ENCODE peak calls at places on chromosome 19, in four cellular contexts. One of them, this sample, is unnamed.
A peak's percentile ranks its signal among the peaks of the same experiment; 100 is the strongest.

GRCh38 chr19:11179716-11180297 is 17.5 kb downstream of the KANK2 start:
- DNase-seq in cardiac fibroblast: no peak
- DNase-seq in kidney epithelial cell: no peak
- DNase-seq in heart left ventricle: no peak
- DNase-seq in this sample: no peak

GRCh38 chr19:34041922-34042521 is 130.3 kb upstream of the LSM14A start:
- DNase-seq in cardiac fibroblast: peak; percentile 38
- DNase-seq in kidney epithelial cell: no peak
- DNase-seq in heart left ventricle: peak; percentile 47
- DNase-seq in this sample: peak; percentile 63

GRCh38 chr19:54477650-54478049 is 4.6 kb upstream of the CDC42EP5 start:
- DNase-seq in cardiac fibroblast: no peak
- DNase-seq in kidney epithelial cell: no peak
- DNase-seq in heart left ventricle: no peak
- DNase-seq in this sample: no peak

GRCh38 chr19:4357095-4357797 is 13.9 kb downstream of the MPND start:
- DNase-seq in cardiac fibroblast: no peak
- DNase-seq in kidney epithelial cell: no peak
- DNase-seq in heart left ventricle: no peak
- DNase-seq in this sample: no peak

GRCh38 chr19:52936151-52936957 is 13.1 kb upstream of the ZNF888 start:
- DNase-seq in cardiac fibroblast: no peak
- DNase-seq in kidney epithelial cell: no peak
- DNase-seq in heart left ventricle: no peak
- DNase-seq in this sample: no peak

GRCh38 chr19:18790566-18791314 is at the start of gene COMP:
- DNase-seq in cardiac fibroblast: no peak
- DNase-seq in kidney epithelial cell: no peak
- DNase-seq in heart left ventricle: no peak
- DNase-seq in this sample: no peak

GRCh38 chr19:38004505-38005223 is 97.7 kb downstream of the SIPA1L3 start:
- DNase-seq in cardiac fibroblast: peak; percentile 96
- DNase-seq in kidney epithelial cell: peak; percentile 94
- DNase-seq in heart left ventricle: peak; percentile 89
- DNase-seq in this sample: peak; percentile 84

GRCh38 chr19:6071103-6071485 is 39.2 kb downstream of the RFX2 start:
- DNase-seq in cardiac fibroblast: peak; percentile 82
- DNase-seq in kidney epithelial cell: no peak
- DNase-seq in heart left ventricle: no peak
- DNase-seq in this sample: no peak

GRCh38 chr19:48379058-48379457 is 12.3 kb downstream of the KDELR1 start:
- DNase-seq in cardiac fibroblast: no peak
- DNase-seq in kidney epithelial cell: no peak
- DNase-seq in heart left ventricle: no peak
- DNase-seq in this sample: no peak

GRCh38 chr19:48445256-48445605 is 552 bp upstream of the GRWD1 start:
- DNase-seq in cardiac fibroblast: peak; percentile 96
- DNase-seq in kidney epithelial cell: peak; percentile 84
- DNase-seq in heart left ventricle: no peak
- DNase-seq in this sample: peak; percentile 75

GRCh38 chr19:18789883-18790565 is 1.1 kb downstream of the COMP start:
- DNase-seq in cardiac fibroblast: peak; percentile 41
- DNase-seq in kidney epithelial cell: no peak
- DNase-seq in heart left ventricle: no peak
- DNase-seq in this sample: peak; percentile 32

GRCh38 chr19:38658462-38659306 is 11.2 kb downstream of the ACTN4 start:
- DNase-seq in cardiac fibroblast: peak; percentile 99
- DNase-seq in kidney epithelial cell: peak; percentile 98
- DNase-seq in heart left ventricle: no peak
- DNase-seq in this sample: peak; percentile 99

GRCh38 chr19:13036366-13036976 is 41.2 kb downstream of the NFIX start:
- DNase-seq in cardiac fibroblast: peak; percentile 76
- DNase-seq in kidney epithelial cell: no peak
- DNase-seq in heart left ventricle: peak; percentile 75
- DNase-seq in this sample: peak; percentile 73

GRCh38 chr19:35959040-35959967 is 23.1 kb downstream of the LRFN3 start:
- DNase-seq in cardiac fibroblast: peak; percentile 8
- DNase-seq in kidney epithelial cell: no peak
- DNase-seq in heart left ventricle: peak; percentile 39
- DNase-seq in this sample: no peak
- H3K4me3 ChIP-seq in cardiac fibroblast: no peak overlapping the region
- H3K4me3 ChIP-seq in kidney epithelial cell: no peak overlapping the region
- H3K4me3 ChIP-seq in heart left ventricle: no peak overlapping the region
- H3K4me3 ChIP-seq in this sample: no peak overlapping the region

DNA sequence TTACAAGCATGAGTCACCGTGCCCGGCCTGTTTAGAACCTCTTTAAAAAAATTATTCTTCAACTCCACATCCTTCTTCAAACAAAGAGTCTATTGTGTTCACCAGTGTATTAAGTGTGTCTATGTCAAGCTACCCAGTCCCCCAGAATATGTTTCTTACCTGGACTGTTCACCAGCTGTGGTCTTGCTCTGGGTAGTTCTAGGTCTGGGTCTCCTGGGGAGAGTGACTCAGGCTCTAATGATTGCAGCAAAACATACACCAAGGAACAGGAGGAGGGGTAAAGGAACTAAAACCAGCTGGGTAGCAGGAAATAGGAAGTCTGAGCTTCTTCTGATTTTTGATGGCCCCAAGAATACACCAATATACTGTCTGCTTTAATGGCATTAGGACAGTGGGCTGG is at the start of gene FPR1:
- DNase-seq in cardiac fibroblast: peak; percentile 66
- DNase-seq in kidney epithelial cell: no peak
- DNase-seq in heart left ventricle: no peak
- DNase-seq in this sample: no peak
- H3K4me3 ChIP-seq in cardiac fibroblast: no peak within 1 kb of the TSS
- H3K4me3 ChIP-seq in kidney epithelial cell: no peak within 1 kb of the TSS
- H3K4me3 ChIP-seq in heart left ventricle: peak within 1 kb of the TSS; percentile 37
- H3K4me3 ChIP-seq in this sample: no peak within 1 kb of the TSS

GRCh38 chr19:21586341-21587116 is 81.1 kb downstream of the ZNF429 start:
- DNase-seq in cardiac fibroblast: no peak
- DNase-seq in kidney epithelial cell: no peak
- DNase-seq in heart left ventricle: peak; percentile 33
- DNase-seq in this sample: no peak

GRCh38 chr19:21587117-21587461 is 81.7 kb downstream of the ZNF429 start:
- DNase-seq in cardiac fibroblast: no peak
- DNase-seq in kidney epithelial cell: no peak
- DNase-seq in heart left ventricle: no peak
- DNase-seq in this sample: no peak

GRCh38 chr19:21588202-21588601 is 82.8 kb downstream of the ZNF429 start:
- DNase-seq in cardiac fibroblast: no peak
- DNase-seq in kidney epithelial cell: no peak
- DNase-seq in heart left ventricle: no peak
- DNase-seq in this sample: no peak

GRCh38 chr19:21585491-21585890 is 80.1 kb downstream of the ZNF429 start:
- DNase-seq in cardiac fibroblast: no peak
- DNase-seq in kidney epithelial cell: no peak
- DNase-seq in heart left ventricle: no peak
- DNase-seq in this sample: no peak

GRCh38 chr19:21587549-21587948 is 82.1 kb downstream of the ZNF429 start:
- DNase-seq in cardiac fibroblast: no peak
- DNase-seq in kidney epithelial cell: no peak
- DNase-seq in heart left ventricle: no peak
- DNase-seq in this sample: no peak
- H3K4me3 ChIP-seq in cardiac fibroblast: no peak overlapping the region
- H3K4me3 ChIP-seq in kidney epithelial cell: no peak overlapping the region
- H3K4me3 ChIP-seq in heart left ventricle: peak overlapping the region; percentile 74
- H3K4me3 ChIP-seq in this sample: no peak overlapping the region

GRCh38 chr19:21028969-21029268 is 8.5 kb downstream of the ZNF430 start:
- DNase-seq in cardiac fibroblast: no peak
- DNase-seq in kidney epithelial cell: no peak
- DNase-seq in heart left ventricle: no peak
- DNase-seq in this sample: no peak

GRCh38 chr19:21020298-21021227 is at the start of gene ZNF430:
- DNase-seq in cardiac fibroblast: peak; percentile 92
- DNase-seq in kidney epithelial cell: peak; percentile 82
- DNase-seq in heart left ventricle: peak; percentile 96
- DNase-seq in this sample: peak; percentile 96

GRCh38 chr19:21023901-21024300 is 3.4 kb downstream of the ZNF430 start:
- DNase-seq in cardiac fibroblast: peak; percentile 1
- DNase-seq in kidney epithelial cell: no peak
- DNase-seq in heart left ventricle: no peak
- DNase-seq in this sample: no peak

GRCh38 chr19:21022996-21023395 is 2.5 kb downstream of the ZNF430 start:
- DNase-seq in cardiac fibroblast: peak; percentile 49
- DNase-seq in kidney epithelial cell: peak; percentile 67
- DNase-seq in heart left ventricle: no peak
- DNase-seq in this sample: peak; percentile 32
- H3K4me3 ChIP-seq in cardiac fibroblast: no peak overlapping the region
- H3K4me3 ChIP-seq in kidney epithelial cell: no peak overlapping the region
- H3K4me3 ChIP-seq in heart left ventricle: no peak overlapping the region
- H3K4me3 ChIP-seq in this sample: no peak overlapping the region

GRCh38 chr19:9913237-9914000 is 22.9 kb downstream of the OLFM2 start:
- DNase-seq in cardiac fibroblast: no peak
- DNase-seq in kidney epithelial cell: no peak
- DNase-seq in heart left ventricle: no peak
- DNase-seq in this sample: no peak
- H3K4me3 ChIP-seq in cardiac fibroblast: no peak overlapping the region
- H3K4me3 ChIP-seq in kidney epithelial cell: peak overlapping the region; percentile 39
- H3K4me3 ChIP-seq in heart left ventricle: peak overlapping the region; percentile 56
- H3K4me3 ChIP-seq in this sample: peak overlapping the region; percentile 42

GRCh38 chr19:14979136-14979497 is 547 bp downstream of the SLC1A6 start:
- DNase-seq in cardiac fibroblast: no peak
- DNase-seq in kidney epithelial cell: no peak
- DNase-seq in heart left ventricle: no peak
- DNase-seq in this sample: no peak
- H3K4me3 ChIP-seq in cardiac fibroblast: no peak overlapping the region
- H3K4me3 ChIP-seq in kidney epithelial cell: no peak overlapping the region
- H3K4me3 ChIP-seq in heart left ventricle: no peak overlapping the region
- H3K4me3 ChIP-seq in this sample: peak overlapping the region; percentile 76

GRCh38 chr19:7888826-7889217 is 512 bp downstream of the LRRC8E start:
- DNase-seq in cardiac fibroblast: no peak
- DNase-seq in kidney epithelial cell: no peak
- DNase-seq in heart left ventricle: no peak
- DNase-seq in this sample: no peak
- H3K4me3 ChIP-seq in cardiac fibroblast: peak overlapping the region; percentile 59
- H3K4me3 ChIP-seq in kidney epithelial cell: peak overlapping the region; percentile 53
- H3K4me3 ChIP-seq in heart left ventricle: peak overlapping the region; percentile 29
- H3K4me3 ChIP-seq in this sample: peak overlapping the region; percentile 26

This sample was measured in cardiac muscle cell.